ENCODE peak calls at places on chromosomes 2 and 18, in eight cellular contexts. A is AG04450, V is fibroblast of mammary gland, Z is thoracic aorta, J is BE2C, M is breast epithelium, K is RWPE1, X is progenitor cell of endocrine pancreas. G is an unnamed sample.

GRCh38 chr18:65409266-65409665 is 341.5 kb upstream of the CDH7 start:
- DNase-seq in J (no peak), Z (no peak), X (no peak), A (no peak), M (no peak), V (no peak), K (no peak), G (no peak)

GRCh38 chr18:22210331-22210754 is 41.0 kb downstream of the GATA6 start:
- DNase-seq in J (no peak), M (no peak), Z (no peak), V (peak; percentile 56), X (no peak), A (no peak), K (no peak), G (no peak)

GRCh38 chr2:23530909-23531276 is 145.9 kb downstream of the KLHL29 start:
- DNase-seq in J (no peak), X (no peak), A (no peak), M (no peak), V (no peak), K (no peak), Z (no peak), G (no peak)

GRCh38 chr2:51920509-51920908 is 888.6 kb upstream of the NRXN1 start:
- DNase-seq in X (no peak), K (no peak), V (no peak), M (no peak), Z (no peak), A (no peak), J (no peak), G (no peak)

GRCh38 chr2:50346104-50346503 is 685.8 kb downstream of the NRXN1 start:
- DNase-seq in K (no peak), M (no peak), V (no peak), Z (no peak), J (no peak), X (no peak), A (no peak), G (peak; percentile 53)

GRCh38 chr2:239498981-239499633 is 98.3 kb upstream of the HDAC4 start:
- DNase-seq in K (no peak), A (no peak), M (peak; percentile 58), J (no peak), Z (no peak), V (peak; percentile 84), X (no peak), G (no peak)

GRCh38 chr2:175837046-175837445 is 165.0 kb downstream of the LNPK start:
- DNase-seq in M (no peak), J (no peak), V (peak; percentile 95), A (peak; percentile 77), X (no peak), Z (no peak), K (no peak), G (no peak)

GRCh38 chr2:72236445-72237067 is 88.9 kb upstream of the CYP26B1 start:
- DNase-seq in V (peak; percentile 80), J (no peak), X (no peak), Z (no peak), M (no peak), A (peak; percentile 13), K (peak; percentile 70), G (no peak)

GRCh38 chr2:101821828-101822458 is 124.4 kb downstream of the MAP4K4 start:
- DNase-seq in A (no peak), J (no peak), X (no peak), M (no peak), K (no peak), V (no peak), Z (no peak), G (no peak)

GRCh38 chr2:3533836-3534235 is 14.5 kb upstream of the ADI1 start:
- DNase-seq in Z (no peak), X (no peak), A (no peak), K (no peak), V (no peak), M (no peak), J (no peak), G (no peak)

GRCh38 chr2:3534251-3534814 is 15.0 kb upstream of the ADI1 start:
- DNase-seq in A (no peak), J (no peak), K (no peak), V (no peak), X (no peak), Z (no peak), M (no peak), G (no peak)

GRCh38 chr2:3536682-3537632 is 17.6 kb upstream of the ADI1 start:
- DNase-seq in A (no peak), J (peak; percentile 65), M (no peak), Z (no peak), X (no peak), K (no peak), V (peak; percentile 60), G (peak; percentile 51)

GRCh38 chr2:3535467-3535793 is 16.1 kb upstream of the ADI1 start:
- DNase-seq in Z (no peak), M (no peak), J (no peak), A (no peak), X (no peak), K (no peak), V (no peak), G (no peak)

DNA sequence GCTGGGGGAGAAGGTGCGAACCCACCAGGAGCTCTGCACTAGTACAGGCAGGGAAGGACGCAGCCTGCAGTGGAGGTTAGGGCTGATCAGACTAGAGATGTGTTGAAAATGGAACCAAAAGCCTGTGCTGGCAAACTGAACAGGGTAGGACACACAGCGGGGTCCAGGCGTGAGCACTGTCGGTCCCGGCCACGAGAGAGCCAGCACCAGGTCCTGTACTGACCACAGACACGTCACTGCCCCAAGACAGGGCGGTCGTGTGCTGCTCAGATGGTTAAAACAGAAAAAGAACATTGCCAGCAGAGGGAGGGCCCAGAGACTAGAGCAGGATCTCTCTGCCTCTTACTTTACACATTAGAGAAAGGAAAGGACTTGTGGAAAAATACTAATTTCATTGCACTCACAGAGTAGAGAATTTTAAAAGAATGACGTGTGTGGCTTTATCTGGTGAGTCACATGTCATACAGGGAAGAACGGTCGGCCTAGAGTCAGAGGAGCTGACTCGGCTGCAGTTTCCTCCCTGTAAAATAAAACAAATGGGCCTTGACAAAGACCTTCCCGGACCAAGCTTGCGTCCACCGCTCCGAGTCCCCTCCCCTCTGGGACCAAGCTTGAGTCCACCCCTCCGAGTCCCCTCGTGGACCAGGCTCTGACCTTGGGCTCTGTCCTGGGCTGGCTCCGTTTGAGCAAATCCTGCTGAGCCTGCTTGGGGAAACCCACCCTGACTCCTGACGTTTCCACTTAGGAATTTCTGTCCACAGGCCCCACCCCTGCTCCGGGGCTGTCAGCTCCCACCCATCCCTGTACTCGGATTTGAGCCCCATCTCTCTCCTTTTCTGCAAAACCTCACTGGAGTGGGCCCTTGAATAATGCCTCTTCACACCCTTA is 16.7 kb upstream of the ADI1 start:
- DNase-seq in K (peak; percentile 67), X (no peak), J (no peak), M (peak; percentile 31), V (peak; percentile 94), Z (peak; percentile 38), A (peak; percentile 63), G (no peak)
- TF ChIP-seq CTCF in K (no peak), X (no peak), J (peak; percentile 19), M (no peak), V (peak; percentile 24), Z (no peak), A (peak; percentile 46), G (no peak)

GRCh38 chr2:42132966-42133641 is 36.0 kb upstream of the EML4 start:
- DNase-seq in M (peak; percentile 92), V (peak; percentile 98), A (peak; percentile 92), J (peak; percentile 97), Z (peak; percentile 77), X (peak; percentile 10), K (peak; percentile 90), G (no peak)
- TF ChIP-seq CTCF in M (no peak), V (no peak), A (no peak), J (no peak), Z (no peak), X (no peak), K (no peak), G (no peak)

GRCh38 chr2:214412679-214413078 is 1.8 kb downstream of the VWC2L start:
- DNase-seq in A (no peak), K (no peak), J (no peak), M (no peak), X (no peak), V (no peak), Z (no peak), G (no peak)

GRCh38 chr2:214410918-214411554 is at the start of gene VWC2L:
- DNase-seq in M (peak; percentile 21), J (peak; percentile 68), K (peak; percentile 57), Z (no peak), X (peak; percentile 85), A (peak; percentile 50), V (peak; percentile 65), G (peak; percentile 52)

DNA sequence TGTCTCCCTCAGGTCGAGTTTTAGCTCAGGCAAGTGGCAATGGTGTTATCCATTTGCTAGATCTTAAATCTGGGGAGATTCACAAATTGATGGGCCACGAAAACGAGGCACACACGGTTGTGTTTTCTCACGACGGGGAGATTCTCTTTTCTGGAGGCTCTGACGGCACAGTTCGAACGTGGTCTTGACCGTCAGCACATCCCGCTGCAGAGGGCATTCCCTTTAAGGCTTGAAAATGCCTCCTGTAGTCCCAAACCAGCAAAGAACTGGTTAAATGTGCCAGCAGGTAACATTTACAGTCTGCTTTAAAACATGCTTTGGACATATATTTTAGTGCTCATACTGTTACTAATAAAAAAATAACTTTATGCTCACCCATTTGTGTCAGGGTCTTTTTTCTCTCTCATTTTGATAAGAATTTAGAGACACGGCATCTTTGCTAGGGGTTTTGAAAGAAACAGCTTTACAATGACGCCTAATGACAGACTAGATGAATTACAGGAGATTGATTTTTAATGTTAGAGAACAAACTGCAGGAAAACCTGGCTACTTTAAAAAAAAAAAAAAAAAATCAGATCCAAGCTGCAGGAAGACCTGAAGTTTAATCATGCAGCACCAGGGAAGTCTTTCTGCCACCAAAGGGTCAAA is 602 bp upstream of the VWC2L start:
- DNase-seq in K (no peak), A (no peak), X (no peak), M (no peak), V (no peak), J (peak; percentile 16), Z (no peak), G (no peak)
- TF ChIP-seq CTCF in K (peak; percentile 37), A (no peak), X (no peak), M (no peak), V (no peak), J (peak; percentile 30), Z (no peak), G (no peak)

DNA sequence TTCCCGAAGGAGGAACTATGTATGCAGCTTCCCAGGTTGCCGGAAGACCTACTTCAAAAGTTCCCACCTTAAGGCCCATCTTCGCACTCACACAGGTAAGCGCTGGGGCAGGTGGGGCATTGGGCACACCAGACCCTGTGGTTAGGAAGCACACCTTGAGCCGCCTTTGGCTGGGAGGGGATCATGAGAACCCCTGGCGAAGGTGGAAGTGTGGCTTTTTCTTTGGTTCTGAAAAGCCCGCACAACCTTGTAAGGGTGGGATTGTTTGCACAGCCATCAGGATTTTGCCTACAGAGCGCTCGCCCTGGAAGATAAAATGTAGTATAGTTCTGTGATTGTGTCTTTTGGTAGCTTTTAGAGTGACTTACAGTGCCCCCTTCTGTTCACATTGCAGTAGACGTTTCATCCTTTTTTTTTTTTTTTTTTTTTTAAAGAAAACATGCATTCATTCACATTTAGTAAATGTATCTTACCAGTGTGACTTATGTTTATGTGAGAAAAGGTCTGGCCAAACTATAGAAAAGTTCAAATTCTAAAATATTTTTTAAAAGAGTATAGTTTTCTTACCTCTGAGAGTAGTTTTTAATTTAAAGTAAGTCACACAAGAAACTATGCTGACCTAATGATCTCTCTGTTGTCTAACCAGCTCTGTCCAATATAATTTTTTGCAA is 5.3 kb downstream of the KLF11 start:
- DNase-seq in K (peak; percentile 36), J (peak; percentile 44), M (no peak), V (peak; percentile 71), X (no peak), A (no peak), Z (no peak), G (no peak)
- TF ChIP-seq CTCF in K (peak; percentile 68), J (peak; percentile 72), M (peak; percentile 69), V (peak; percentile 69), X (peak; percentile 79), A (peak; percentile 64), Z (peak; percentile 63), G (peak; percentile 62)

GRCh38 chr2:53174539-53174938 is 593.1 kb upstream of the CHAC2 start:
- DNase-seq in M (no peak), X (no peak), A (no peak), V (no peak), Z (no peak), J (no peak), K (no peak), G (no peak)
- TF ChIP-seq CTCF in M (no peak), X (no peak), A (no peak), V (no peak), Z (no peak), J (no peak), K (no peak), G (no peak)